ENCODE peak calls at places on chromosomes 5 and 9, in eight cellular contexts. L is A673, T is uterus, Y is tibial artery, D is colonic mucosa, G is MM.1S, O is prostate gland, C is GM23338. V is an unnamed sample.

GRCh38 chr9:86096382-86096781 is 3.0 kb downstream of the GOLM1 start:
- DNase-seq in Y (no peak), D (no peak), O (no peak), G (peak; percentile 77), T (no peak), L (no peak), C (no peak), V (no peak)

GRCh38 chr5:14357441-14357840 is 214.3 kb downstream of the TRIO start:
- DNase-seq in G (no peak), O (no peak), Y (no peak), D (no peak), L (no peak), T (no peak), C (peak; percentile 38), V (no peak)

GRCh38 chr5:21152611-21153010 is 1164.6 kb upstream of the CDH18 start:
- DNase-seq in L (peak; percentile 96), O (peak; percentile 16), Y (no peak), C (no peak), G (no peak), T (no peak), D (no peak), V (no peak)

GRCh38 chr5:180623844-180624243 is 25.6 kb downstream of the FLT4 start:
- DNase-seq in C (no peak), L (no peak), D (no peak), Y (no peak), T (no peak), O (no peak), G (no peak), V (no peak)

GRCh38 chr9:121222524-121223171 is 21.0 kb upstream of the RAB14 start:
- DNase-seq in C (peak; percentile 59), O (no peak), D (no peak), G (peak; percentile 35), Y (no peak), T (no peak), L (peak; percentile 81), V (no peak)

GRCh38 chr5:65830856-65831255 is 95.5 kb upstream of the ERBIN start:
- DNase-seq in L (no peak), Y (no peak), D (no peak), O (no peak), T (no peak), C (no peak), G (no peak), V (no peak)

GRCh38 chr5:173234129-173234793 is 745 bp downstream of the NKX2-5 start:
- DNase-seq in L (peak; percentile 38), Y (peak; percentile 29), C (peak; percentile 69), O (no peak), G (no peak), D (no peak), T (no peak), V (no peak)

GRCh38 chr5:133145436-133146143 is 93.8 kb downstream of the HSPA4 start:
- DNase-seq in D (no peak), Y (no peak), G (no peak), C (no peak), L (no peak), O (no peak), T (no peak), V (no peak)

GRCh38 chr5:129917224-129917623 is 13.0 kb downstream of the CHSY3 start:
- DNase-seq in L (no peak), C (no peak), Y (no peak), D (no peak), G (no peak), O (no peak), T (no peak), V (no peak)

GRCh38 chr5:101929628-101930027 is 366.5 kb downstream of the SLCO4C1 start:
- DNase-seq in D (no peak), C (no peak), G (no peak), O (no peak), Y (no peak), L (no peak), T (no peak), V (no peak)

GRCh38 chr9:12798066-12798770 is 23.4 kb downstream of the LURAP1L start:
- DNase-seq in D (no peak), T (no peak), Y (no peak), L (no peak), O (no peak), G (no peak), C (no peak), V (no peak)

GRCh38 chr5:150317048-150318003 is 14.6 kb upstream of the ARSI start:
- DNase-seq in C (peak; percentile 9), T (peak; percentile 76), D (no peak), L (no peak), O (no peak), G (no peak), Y (no peak), V (no peak)

GRCh38 chr5:56507348-56507930 is 274.3 kb upstream of the ANKRD55 start:
- DNase-seq in C (no peak), L (no peak), G (no peak), O (no peak), D (peak; percentile 25), Y (no peak), T (no peak), V (no peak)

GRCh38 chr9:100581081-100581480 is 3.2 kb downstream of the CAVIN4 start:
- DNase-seq in C (no peak), L (no peak), G (no peak), O (no peak), D (no peak), T (no peak), Y (no peak), V (no peak)

GRCh38 chr5:16740476-16740875 is 123.7 kb upstream of the RETREG1 start:
- DNase-seq in O (no peak), Y (no peak), C (no peak), T (no peak), L (no peak), D (no peak), G (no peak), V (no peak)

GRCh38 chr5:16740046-16740445 is 123.2 kb upstream of the RETREG1 start:
- DNase-seq in L (no peak), T (no peak), Y (no peak), G (no peak), C (no peak), D (no peak), O (no peak), V (no peak)

GRCh38 chr5:16737620-16738364 is 121.0 kb upstream of the RETREG1 start:
- DNase-seq in Y (no peak), O (no peak), G (no peak), C (peak; percentile 83), D (peak; percentile 72), T (no peak), L (no peak), V (no peak)

GRCh38 chr5:16742938-16743337 is 126.1 kb upstream of the RETREG1 start:
- DNase-seq in Y (no peak), L (no peak), G (no peak), C (no peak), O (no peak), T (no peak), D (no peak), V (no peak)

DNA sequence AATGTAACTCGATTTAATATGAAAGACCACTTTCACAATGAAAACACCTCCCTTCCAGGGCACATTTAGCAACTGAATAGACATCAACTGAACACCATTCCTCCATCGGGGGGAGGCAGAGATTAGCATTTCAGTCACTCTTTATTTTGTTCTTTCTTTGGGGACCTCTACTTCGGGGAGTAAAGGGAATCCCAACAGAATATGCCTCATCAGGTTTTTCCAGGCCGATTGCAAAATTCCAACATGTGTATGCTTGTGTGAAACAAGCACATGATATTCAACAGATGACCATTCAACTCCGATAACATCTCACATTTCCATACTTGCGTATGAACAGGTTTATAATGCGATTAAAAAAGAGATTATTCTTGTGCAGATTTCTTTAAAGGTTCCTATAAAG is 124.2 kb upstream of the RETREG1 start:
- DNase-seq in G (no peak), T (no peak), C (peak; percentile 81), O (peak; percentile 71), D (no peak), L (no peak), Y (no peak), V (no peak)
- H3K4me3 ChIP-seq in G (no peak overlapping the region), T (no peak overlapping the region), C (peak overlapping the region; percentile 51), O (no peak overlapping the region), D (no peak overlapping the region), L (no peak overlapping the region), Y (no peak overlapping the region), V (no peak overlapping the region)

GRCh38 chr5:135642934-135643333 is 64.1 kb upstream of the CXCL14 start:
- DNase-seq in D (no peak), G (no peak), L (no peak), T (no peak), Y (no peak), O (no peak), C (no peak), V (no peak)
- H3K27ac ChIP-seq in D (no peak overlapping the region), G (no peak overlapping the region), L (no peak overlapping the region), T (no peak overlapping the region), Y (no peak overlapping the region), O (no peak overlapping the region), C (no peak overlapping the region), V (no peak overlapping the region)

GRCh38 chr9:137630684-137631083 is 11.9 kb downstream of the EHMT1 start:
- DNase-seq in O (no peak), L (no peak), C (no peak), G (no peak), D (no peak), Y (no peak), T (no peak), V (no peak)
- H3K4me3 ChIP-seq in O (no peak overlapping the region), L (no peak overlapping the region), C (no peak overlapping the region), G (no peak overlapping the region), D (no peak overlapping the region), Y (no peak overlapping the region), T (no peak overlapping the region), V (no peak overlapping the region)

GRCh38 chr9:87682618-87683017 is 43.3 kb upstream of the CTSL start:
- DNase-seq in T (no peak), O (no peak), L (no peak), D (no peak), G (no peak), Y (no peak), C (no peak), V (no peak)

GRCh38 chr9:87681271-87682061 is 44.5 kb upstream of the CTSL start:
- DNase-seq in G (no peak), O (no peak), C (no peak), T (no peak), L (no peak), D (no peak), Y (no peak), V (no peak)

GRCh38 chr9:87684627-87685204 is 41.2 kb upstream of the CTSL start:
- DNase-seq in Y (no peak), C (peak; percentile 83), G (no peak), T (peak; percentile 68), O (peak; percentile 62), D (peak; percentile 73), L (peak; percentile 38), V (no peak)

GRCh38 chr9:87683751-87684626 is 41.9 kb upstream of the CTSL start:
- DNase-seq in L (no peak), D (no peak), C (peak; percentile 34), T (no peak), Y (no peak), O (no peak), G (no peak), V (peak; percentile 77)

DNA sequence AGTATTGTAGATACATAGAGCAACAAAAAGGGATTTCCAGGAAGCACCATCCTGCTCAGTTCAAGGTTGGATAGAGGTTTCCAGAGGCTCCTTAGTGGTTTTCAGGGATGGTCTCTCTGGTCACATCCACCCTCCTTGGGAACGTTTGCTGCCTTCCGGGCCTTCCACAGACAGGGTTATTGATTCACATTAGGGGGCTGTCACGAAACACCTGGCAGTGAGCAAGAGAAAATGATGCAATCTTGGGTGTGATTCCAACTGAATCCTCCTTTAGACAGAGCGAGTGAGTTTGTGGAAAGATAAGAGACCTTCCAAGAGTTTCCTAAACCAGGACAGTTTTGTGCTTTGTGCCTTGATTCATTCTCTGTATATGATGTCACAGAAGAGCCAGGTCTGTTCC is 43.8 kb upstream of the CTSL start:
- DNase-seq in O (no peak), G (no peak), L (no peak), D (no peak), T (no peak), Y (no peak), C (no peak), V (no peak)
- H3K27ac ChIP-seq in O (no peak overlapping the region), G (no peak overlapping the region), L (peak overlapping the region; percentile 8), D (no peak overlapping the region), T (no peak overlapping the region), Y (no peak overlapping the region), C (no peak overlapping the region), V (no peak overlapping the region)